ENCODE peak calls at places on chromosomes 5 and 9, in ten cellular contexts. T is CD8-positive, alpha-beta T cell; Y is RWPE2; S is psoas muscle; N is tibial nerve; A is BE2C; L is tibial artery; G is transverse colon; J is PC-3; Z is brain microvascular endothelial cell. E is an unnamed sample.

GRCh38 chr5:143243103-143243502 is 160.4 kb downstream of the NR3C1 start:
- DNase-seq in A (no peak), Z (no peak), L (no peak), J (no peak), G (no peak), Y (no peak), T (no peak), N (no peak), S (no peak), E (no peak)

GRCh38 chr9:97109194-97109811 is 70.4 kb upstream of the CTSV start:
- DNase-seq in G (peak; percentile 67), J (peak; percentile 75), T (peak; percentile 22), N (no peak), Z (peak; percentile 35), A (peak; percentile 78), L (no peak), Y (no peak), S (no peak), E (no peak)

GRCh38 chr5:1288439-1289335 is 6.2 kb downstream of the TERT start:
- DNase-seq in Y (peak; percentile 58), N (no peak), S (peak; percentile 30), T (no peak), J (no peak), Z (no peak), L (peak; percentile 51), A (no peak), G (no peak), E (no peak)

GRCh38 chr5:181223041-181223728 is at the start of gene TRIM41:
- DNase-seq in G (peak; percentile 99), Z (peak; percentile 96), A (peak; percentile 100), N (peak; percentile 95), J (peak; percentile 97), S (peak; percentile 100), L (peak; percentile 100), T (peak; percentile 99), Y (peak; percentile 100), E (peak; percentile 85)

GRCh38 chr5:141186897-141187512 is at the start of gene PCDHB9:
- DNase-seq in L (no peak), N (no peak), S (no peak), Y (no peak), J (peak; percentile 47), A (peak; percentile 42), G (no peak), Z (no peak), T (no peak), E (no peak)

GRCh38 chr9:133502112-133502511 is 22.6 kb downstream of the MYMK start:
- DNase-seq in L (no peak), G (no peak), Y (no peak), S (no peak), J (no peak), A (no peak), Z (no peak), N (no peak), T (no peak), E (no peak)

GRCh38 chr9:24832307-24832706 is 286.6 kb upstream of the IZUMO3 start:
- DNase-seq in S (no peak), Z (no peak), Y (no peak), A (peak; percentile 46), J (peak; percentile 32), N (no peak), L (no peak), G (no peak), T (no peak), E (no peak)

GRCh38 chr9:106846847-106847246 is 16.1 kb upstream of the ZNF462 start:
- DNase-seq in Z (peak; percentile 40), N (no peak), G (no peak), S (no peak), L (no peak), T (no peak), J (peak; percentile 92), Y (no peak), A (no peak), E (no peak)

GRCh38 chr9:111037744-111038335 is 430 bp downstream of the LPAR1 start:
- DNase-seq in S (peak; percentile 59), T (no peak), J (peak; percentile 42), Z (no peak), L (peak; percentile 71), Y (peak; percentile 68), N (peak; percentile 24), G (peak; percentile 42), A (peak; percentile 78), E (no peak)

GRCh38 chr9:110464321-110464720 is 115.2 kb downstream of the SVEP1 start:
- DNase-seq in G (no peak), A (no peak), Z (no peak), N (no peak), L (no peak), S (no peak), T (no peak), J (no peak), Y (no peak), E (no peak)

GRCh38 chr5:124725622-124726258 is 20.7 kb downstream of the ZNF608 start:
- DNase-seq in A (no peak), S (no peak), Z (no peak), Y (no peak), N (no peak), T (no peak), J (no peak), G (no peak), L (no peak), E (no peak)

GRCh38 chr5:151497391-151498002 is 50.1 kb downstream of the SLC36A1 start:
- DNase-seq in L (no peak), T (no peak), G (no peak), Z (no peak), Y (no peak), J (no peak), S (no peak), N (no peak), A (no peak), E (no peak)
- H3K4me3 ChIP-seq in L (no peak overlapping the region), T (no peak overlapping the region), G (no peak overlapping the region), Z (no peak overlapping the region), Y (no peak overlapping the region), J (no peak overlapping the region), S (no peak overlapping the region), N (no peak overlapping the region), A (no peak overlapping the region), E (no peak overlapping the region)

DNA sequence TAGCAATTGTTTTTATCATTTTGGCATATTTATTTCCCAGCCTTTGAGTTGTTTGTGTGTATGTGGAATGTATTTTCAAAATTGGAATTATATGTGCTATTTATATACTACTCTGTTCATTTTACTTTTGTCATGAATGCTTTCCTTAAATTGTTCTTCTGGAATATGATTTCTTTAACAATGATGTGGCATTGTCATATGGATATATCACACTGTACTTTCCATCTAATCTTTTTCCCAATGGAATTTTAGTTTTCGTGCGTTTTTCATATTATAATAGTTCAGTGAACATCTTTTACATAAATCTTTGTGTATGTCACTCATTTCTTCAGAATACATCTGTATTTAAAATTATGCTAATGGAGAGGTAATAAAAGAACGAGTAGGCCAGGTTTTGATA is 980.1 kb upstream of the WWC1 start:
- DNase-seq in A (no peak), S (no peak), G (no peak), Y (no peak), Z (no peak), J (no peak), L (no peak), N (no peak), T (no peak), E (no peak)
- TF ChIP-seq CTCF in A (no peak), S (no peak), G (no peak), Y (no peak), Z (no peak), J (no peak), L (no peak), N (no peak), T (no peak), E (no peak)

GRCh38 chr9:36914212-36914577 is 119.9 kb downstream of the PAX5 start:
- DNase-seq in L (no peak), N (no peak), T (no peak), G (no peak), S (no peak), Z (no peak), J (peak; percentile 25), A (no peak), Y (no peak), E (no peak)

GRCh38 chr9:36911037-36911436 is 123.0 kb downstream of the PAX5 start:
- DNase-seq in S (no peak), N (no peak), A (no peak), G (no peak), Y (no peak), Z (no peak), L (no peak), J (no peak), T (no peak), E (no peak)

GRCh38 chr9:36912620-36913019 is 121.4 kb downstream of the PAX5 start:
- DNase-seq in Z (no peak), Y (no peak), J (no peak), N (no peak), G (no peak), A (no peak), L (no peak), T (no peak), S (no peak), E (no peak)

GRCh38 chr9:36911601-36912412 is 122.3 kb downstream of the PAX5 start:
- DNase-seq in A (peak; percentile 49), N (no peak), T (no peak), L (no peak), G (no peak), S (no peak), Y (no peak), Z (no peak), J (no peak), E (no peak)

GRCh38 chr9:36913393-36914211 is 120.5 kb downstream of the PAX5 start:
- DNase-seq in L (no peak), Y (no peak), S (no peak), J (no peak), T (no peak), Z (no peak), N (no peak), A (no peak), G (no peak), E (no peak)
- H3K27me3 ChIP-seq in L (peaks cover 33% of the 10 kb centered on the region), Y (peaks cover 16% of the 10 kb centered on the region), S (no peaks in the 10 kb centered on the region), J (peaks cover 10% of the 10 kb centered on the region), T (no peaks in the 10 kb centered on the region), Z (peaks cover 12% of the 10 kb centered on the region), N (peaks cover 29% of the 10 kb centered on the region), A (no peaks in the 10 kb centered on the region), G (peaks cover 14% of the 10 kb centered on the region), E (peaks cover 9% of the 10 kb centered on the region)

GRCh38 chr5:146877783-146878470 is 630 bp downstream of the PPP2R2B start:
- DNase-seq in L (peak; percentile 69), T (peak; percentile 16), N (no peak), J (no peak), S (peak; percentile 43), A (peak; percentile 49), G (no peak), Y (peak; percentile 65), Z (no peak), E (no peak)

GRCh38 chr5:146878471-146879172 is at the start of gene PPP2R2B:
- DNase-seq in A (peak; percentile 81), T (peak; percentile 21), L (peak; percentile 83), Z (no peak), Y (peak; percentile 69), G (peak; percentile 16), S (peak; percentile 43), J (peak; percentile 17), N (no peak), E (no peak)

GRCh38 chr5:146880985-146881384 is 2.4 kb upstream of the PPP2R2B start:
- DNase-seq in N (no peak), G (no peak), T (no peak), S (no peak), Y (no peak), A (no peak), J (no peak), Z (no peak), L (no peak), E (no peak)

GRCh38 chr5:146873186-146873917 is 5.2 kb downstream of the PPP2R2B start:
- DNase-seq in S (no peak), G (no peak), Y (no peak), Z (no peak), A (peak; percentile 24), J (no peak), N (no peak), L (no peak), T (no peak), E (peak; percentile 10)

GRCh38 chr5:146877178-146877681 is 1.3 kb downstream of the PPP2R2B start:
- DNase-seq in G (no peak), N (no peak), L (no peak), Y (no peak), Z (no peak), S (no peak), T (peak; percentile 10), A (no peak), J (no peak), E (no peak)
- H3K4me3 ChIP-seq in G (peak overlapping the region; percentile 27), N (peak overlapping the region; percentile 38), L (peak overlapping the region; percentile 94), Y (peak overlapping the region; percentile 39), Z (no peak overlapping the region), S (peak overlapping the region; percentile 58), T (peak overlapping the region; percentile 73), A (peak overlapping the region; percentile 87), J (no peak overlapping the region), E (peak overlapping the region; percentile 45)

E was measured in BJ.